ENCODE peak calls at places on chromosomes 7 and 10, in seven cellular contexts. X is aorta; V is Panc1; D is CD8-positive, alpha-beta memory T cell; U is CD4-positive, alpha-beta memory T cell; E is mammary epithelial cell; K is A549. I is an unnamed sample.

GRCh38 chr10:36393800-36394199 is 731.6 kb upstream of the ANKRD30A start:
- DNase-seq in V (no peak), D (no peak), X (no peak), K (no peak), E (peak), U (no peak), I (no peak)

GRCh38 chr7:138864667-138865066 is 66.7 kb upstream of the ATP6V0A4 start:
- DNase-seq in V (no peak), D (no peak), U (no peak), X (no peak), E (peak), K (peak), I (peak)

GRCh38 chr7:17274551-17275245 is 23.8 kb upstream of the AHR start:
- DNase-seq in U (no peak), K (no peak), E (peak), D (no peak), X (no peak), V (no peak), I (no peak)

GRCh38 chr10:124539935-124540641 is 78.5 kb downstream of the LHPP start:
- DNase-seq in X (peak), K (peak), U (peak), D (peak), E (no peak), V (no peak), I (no peak)

GRCh38 chr10:88254091-88254490 is 329.0 kb downstream of the RNLS start:
- DNase-seq in K (peak), D (no peak), V (peak), E (peak), U (no peak), X (no peak), I (peak)

GRCh38 chr7:93920496-93921189 is 892 bp upstream of the GNG11 start:
- DNase-seq in K (no peak), E (no peak), X (no peak), U (no peak), D (no peak), V (no peak), I (no peak)

GRCh38 chr7:44508328-44508990 is 18.0 kb upstream of the NUDCD3 start:
- DNase-seq in V (no peak), U (no peak), D (no peak), K (no peak), E (no peak), X (no peak), I (no peak)

GRCh38 chr10:79394631-79395030 is 47.4 kb downstream of the PPIF start:
- DNase-seq in U (no peak), V (no peak), D (no peak), K (no peak), E (no peak), X (peak), I (no peak)

GRCh38 chr10:92801978-92802872 is 46.1 kb upstream of the EXOC6 start:
- DNase-seq in E (no peak), X (no peak), D (no peak), V (no peak), U (no peak), K (no peak), I (no peak)

GRCh38 chr10:103870503-103870902 is 15.1 kb upstream of the SH3PXD2A start:
- DNase-seq in K (no peak), X (no peak), U (no peak), E (peak), D (no peak), V (no peak), I (peak)

GRCh38 chr7:136030330-136030729 is 53.2 kb upstream of the MTPN start:
- DNase-seq in E (no peak), V (no peak), U (no peak), X (no peak), K (no peak), D (no peak), I (no peak)

GRCh38 chr7:155361363-155361680 is 63.6 kb downstream of the INSIG1 start:
- DNase-seq in K (no peak), D (no peak), E (no peak), U (no peak), X (peak), V (no peak), I (no peak)

GRCh38 chr10:21707498-21707897 is 173.5 kb downstream of the MLLT10 start:
- DNase-seq in X (no peak), V (no peak), D (no peak), E (no peak), K (no peak), U (no peak), I (no peak)

GRCh38 chr7:24346129-24346528 is 62.1 kb downstream of the NPY start:
- DNase-seq in U (no peak), E (peak), D (no peak), K (no peak), X (no peak), V (no peak), I (no peak)

GRCh38 chr10:44591911-44592310 is 207.0 kb upstream of the CXCL12 start:
- DNase-seq in U (no peak), V (no peak), D (no peak), K (no peak), E (no peak), X (no peak), I (no peak)

GRCh38 chr10:3871424-3871996 is 86.5 kb upstream of the KLF6 start:
- DNase-seq in X (no peak), E (no peak), V (no peak), U (no peak), D (no peak), K (no peak), I (no peak)

GRCh38 chr10:106181491-106181890 is 983.0 kb downstream of the SORCS1 start:
- DNase-seq in E (no peak), X (no peak), U (no peak), V (no peak), K (no peak), D (no peak), I (no peak)

GRCh38 chr10:48466611-48467240 is 138.1 kb downstream of the ARHGAP22 start:
- DNase-seq in D (no peak), U (no peak), V (no peak), E (peak), K (no peak), X (peak), I (no peak)

GRCh38 chr7:146185844-146186243 is 69.2 kb downstream of the CNTNAP2 start:
- DNase-seq in X (no peak), E (no peak), V (no peak), U (no peak), D (no peak), K (no peak), I (no peak)

GRCh38 chr7:12518920-12519681 is 51.4 kb upstream of the SCIN start:
- DNase-seq in X (no peak), K (peak), E (peak), D (no peak), V (no peak), U (no peak), I (no peak)

GRCh38 chr7:53119514-53119933 is 84.1 kb downstream of the POM121L12 start:
- DNase-seq in D (no peak), V (no peak), X (no peak), U (no peak), E (no peak), K (no peak), I (no peak)

GRCh38 chr10:96238889-96239624 is 32.3 kb downstream of the BLNK start:
- DNase-seq in D (no peak), U (no peak), E (no peak), X (no peak), K (no peak), V (no peak), I (no peak)

DNA sequence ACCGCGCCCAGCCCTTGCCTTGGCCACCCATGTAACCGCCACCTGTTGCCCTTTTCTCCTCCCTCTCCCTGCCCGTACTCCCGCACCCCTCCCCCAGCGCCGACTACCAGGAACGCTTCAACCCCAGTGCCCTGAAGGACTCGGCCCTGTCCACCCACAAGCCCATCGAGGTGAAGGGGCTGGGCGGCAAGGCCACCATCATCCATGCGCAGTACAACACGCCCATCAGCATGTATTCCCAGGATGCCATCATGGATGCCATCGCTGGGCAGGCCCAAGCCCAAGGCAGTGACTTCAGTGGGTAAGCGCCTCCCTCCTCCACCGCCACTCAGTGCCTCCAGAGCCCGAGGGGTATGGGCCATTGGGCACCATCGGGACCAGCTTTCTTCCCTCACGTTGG is 18.7 kb downstream of the LDB3 start:
- DNase-seq in E (no peak), V (no peak), U (no peak), K (no peak), X (no peak), D (no peak), I (no peak)
- H3K27ac ChIP-seq in E (no peak), V (no peak), U (no peak), K (no peak), X (peak), D (no peak), I (no peak)

GRCh38 chr7:70545214-70545613 is 586.7 kb upstream of the GALNT17 start:
- DNase-seq in E (no peak), K (no peak), X (no peak), U (no peak), V (no peak), D (no peak), I (no peak)

GRCh38 chr7:70539196-70539595 is 592.7 kb upstream of the GALNT17 start:
- DNase-seq in D (no peak), E (no peak), X (no peak), K (no peak), U (no peak), V (no peak), I (no peak)

GRCh38 chr7:70540641-70541040 is 591.3 kb upstream of the GALNT17 start:
- DNase-seq in V (no peak), U (no peak), X (no peak), E (no peak), D (no peak), K (no peak), I (no peak)

GRCh38 chr7:70542750-70543376 is 589.1 kb upstream of the GALNT17 start:
- DNase-seq in X (no peak), K (no peak), E (no peak), U (no peak), D (no peak), V (no peak), I (no peak)

DNA sequence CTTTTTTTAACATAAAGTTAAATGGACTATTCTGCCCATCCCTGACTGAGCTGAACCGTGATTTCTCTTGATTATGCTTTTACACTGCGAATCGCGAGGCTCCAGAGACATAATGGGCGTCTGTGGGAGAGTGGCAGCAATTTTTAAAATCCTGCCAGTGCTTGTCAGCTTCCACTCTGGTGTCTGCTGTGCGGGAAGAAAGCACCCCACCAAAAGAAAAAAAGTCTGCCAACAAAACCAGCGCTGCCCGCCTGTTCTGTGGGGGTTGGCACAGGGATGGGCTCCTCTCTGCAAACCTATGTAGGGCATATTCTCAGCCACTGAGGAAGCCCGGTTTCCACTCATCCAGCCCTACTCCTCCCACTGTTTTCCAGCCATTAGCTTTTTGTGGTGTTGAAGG is 592.3 kb upstream of the GALNT17 start:
- DNase-seq in U (no peak), V (no peak), E (no peak), K (no peak), X (no peak), D (no peak), I (no peak)
- H3K27ac ChIP-seq in U (no peak), V (no peak), E (no peak), K (no peak), X (no peak), D (no peak), I (no peak)

GRCh38 chr10:110241407-110241806 is 34.0 kb downstream of the MXI1 start:
- DNase-seq in U (no peak), X (no peak), K (no peak), D (no peak), V (no peak), E (no peak), I (no peak)
- H3K27ac ChIP-seq in U (no peak), X (no peak), K (no peak), D (no peak), V (no peak), E (no peak), I (no peak)

GRCh38 chr10:127635882-127636281 is 86.8 kb downstream of the NPS start:
- DNase-seq in K (no peak), V (no peak), U (no peak), D (no peak), E (no peak), X (no peak), I (no peak)
- H3K27ac ChIP-seq in K (no peak), V (no peak), U (no peak), D (no peak), E (no peak), X (no peak), I (no peak)

GRCh38 chr7:90666186-90666585 is 70.1 kb downstream of the CDK14 start:
- DNase-seq in D (no peak), V (no peak), K (no peak), E (no peak), X (no peak), U (no peak), I (no peak)
- H3K27ac ChIP-seq in D (no peak), V (no peak), K (no peak), E (no peak), X (no peak), U (no peak), I (no peak)

GRCh38 chr7:158018061-158018796 is 569.4 kb downstream of the PTPRN2 start:
- DNase-seq in U (no peak), K (no peak), X (peak), D (no peak), V (no peak), E (no peak), I (no peak)
- H3K27ac ChIP-seq in U (no peak), K (no peak), X (no peak), D (no peak), V (no peak), E (no peak), I (no peak)

I was measured in epithelial cell of prostate.